ENCODE peak calls at places on chromosome 6, in four cellular contexts. K is K562, F is HL-60, Q is SK-N-SH. E is an unnamed sample.

GRCh38 chr6:169363590-169363989 is 109.9 kb upstream of the THBS2 start:
- DNase-seq in Q (no peak), K (no peak), F (no peak), E (no peak)

GRCh38 chr6:21270501-21271290 is 322.9 kb upstream of the SOX4 start:
- DNase-seq in F (no peak), K (no peak), Q (no peak), E (no peak)

GRCh38 chr6:19697744-19698290 is 139.4 kb upstream of the ID4 start:
- DNase-seq in F (no peak), K (no peak), Q (no peak), E (no peak)

GRCh38 chr6:169161572-169162167 is 92.0 kb downstream of the THBS2 start:
- DNase-seq in F (no peak), K (no peak), Q (peak), E (no peak)

GRCh38 chr6:133099573-133099972 is 141.6 kb upstream of the EYA4 start:
- DNase-seq in F (no peak), K (no peak), Q (no peak), E (no peak)

GRCh38 chr6:91864911-91865310 is 1278.0 kb upstream of the MAP3K7 start:
- DNase-seq in F (no peak), K (no peak), Q (no peak), E (no peak)

GRCh38 chr6:44478591-44479254 is 91.2 kb downstream of the CDC5L start:
- DNase-seq in F (no peak), Q (no peak), K (no peak), E (no peak)

GRCh38 chr6:112800916-112801315 is 453.8 kb downstream of the RFPL4B start:
- DNase-seq in Q (no peak), K (no peak), F (no peak), E (no peak)

GRCh38 chr6:111758608-111759293 is 114.5 kb downstream of the FYN start:
- DNase-seq in Q (no peak), K (no peak), F (no peak), E (no peak)

GRCh38 chr6:125268765-125269164 is 33.0 kb downstream of the HDDC2 start:
- DNase-seq in K (no peak), F (no peak), Q (no peak), E (no peak)

GRCh38 chr6:138817799-138818198 is 21.9 kb downstream of the ECT2L start:
- DNase-seq in F (no peak), K (no peak), Q (no peak), E (peak)

GRCh38 chr6:164013480-164014208 is 599.1 kb downstream of the QKI start:
- DNase-seq in Q (no peak), F (no peak), K (no peak), E (no peak)

GRCh38 chr6:71480577-71480976 is 192.0 kb downstream of the OGFRL1 start:
- DNase-seq in F (no peak), Q (no peak), K (no peak), E (no peak)

GRCh38 chr6:7726416-7727149 is 684 bp downstream of the BMP6 start:
- DNase-seq in Q (peak), F (no peak), K (peak), E (peak)

GRCh38 chr6:166926748-166927147 is 29.6 kb downstream of the RNASET2 start:
- DNase-seq in F (no peak), Q (no peak), K (no peak), E (no peak)

GRCh38 chr6:144294016-144294415 is 8.9 kb downstream of the UTRN start:
- DNase-seq in F (no peak), Q (no peak), K (no peak), E (no peak)

GRCh38 chr6:73372516-73372915 is 2.8 kb upstream of the OOEP start:
- DNase-seq in K (no peak), F (no peak), Q (no peak), E (no peak)

GRCh38 chr6:128731249-128732165 is 151.4 kb upstream of the LAMA2 start:
- DNase-seq in Q (peak), K (no peak), F (no peak), E (no peak)

GRCh38 chr6:40930555-40930954 is 108.5 kb downstream of the UNC5CL start:
- DNase-seq in F (no peak), Q (no peak), K (peak), E (no peak)

GRCh38 chr6:24540197-24540596 is 45.4 kb downstream of the ALDH5A1 start:
- DNase-seq in K (no peak), F (no peak), Q (no peak), E (no peak)

GRCh38 chr6:169428532-169428931 is 174.9 kb upstream of the THBS2 start:
- DNase-seq in K (no peak), F (no peak), Q (no peak), E (no peak)

GRCh38 chr6:63565727-63566625 is 6.3 kb upstream of the LOC128125822 start:
- DNase-seq in Q (no peak), K (no peak), F (no peak), E (no peak)

GRCh38 chr6:137867685-137868509 is 838 bp downstream of the TNFAIP3 start:
- DNase-seq in K (peak), Q (no peak), F (no peak), E (peak)

GRCh38 chr6:149210376-149210775 is 107.1 kb upstream of the TAB2 start:
- DNase-seq in K (no peak), F (no peak), Q (no peak), E (no peak)

GRCh38 chr6:35449287-35449881 is 2.8 kb upstream of the FANCE start:
- DNase-seq in K (peak), F (no peak), Q (peak), E (peak)

GRCh38 chr6:148461247-148461646 is 118.6 kb downstream of the SASH1 start:
- DNase-seq in F (no peak), K (no peak), Q (no peak), E (no peak)

DNA sequence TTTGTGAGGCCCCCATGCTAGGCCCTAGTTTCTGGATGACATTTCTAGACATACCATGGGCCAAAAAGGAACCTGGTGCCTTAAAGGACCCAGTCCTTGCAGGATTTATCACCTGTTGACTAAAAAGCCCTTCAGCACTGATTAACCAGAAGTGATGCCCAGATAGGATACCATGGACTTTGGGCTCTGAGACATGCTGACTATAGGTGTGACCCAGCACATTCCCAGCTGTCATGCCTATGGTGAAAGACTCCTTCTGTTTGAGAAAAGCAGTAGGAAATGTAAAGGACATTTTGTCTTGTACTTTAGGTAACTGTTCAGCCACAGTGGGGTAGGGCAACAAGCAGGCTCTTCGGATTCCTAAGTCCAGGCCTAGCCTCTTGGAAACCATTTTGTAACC is 724.2 kb downstream of the CD109 start:
- DNase-seq in K (no peak), Q (no peak), F (no peak), E (no peak)
- TF ChIP-seq GABPA in K (no peak), Q (no peak), F (no peak), E (no peak)

GRCh38 chr6:1767481-1768246 is 157.9 kb downstream of the FOXC1 start:
- DNase-seq in K (no peak), Q (peak), F (no peak), E (no peak)

GRCh38 chr6:1774541-1774940 is 164.8 kb downstream of the FOXC1 start:
- DNase-seq in Q (no peak), F (no peak), K (no peak), E (no peak)

GRCh38 chr6:1773697-1774096 is 164.0 kb downstream of the FOXC1 start:
- DNase-seq in F (no peak), K (no peak), Q (no peak), E (no peak)

GRCh38 chr6:1770435-1770843 is 160.7 kb downstream of the FOXC1 start:
- DNase-seq in F (no peak), Q (no peak), K (no peak), E (no peak)

GRCh38 chr6:1771324-1771723 is 161.6 kb downstream of the FOXC1 start:
- DNase-seq in K (no peak), Q (no peak), F (no peak), E (no peak)
- TF ChIP-seq GABPA in K (no peak), Q (no peak), F (no peak), E (no peak)

GRCh38 chr6:84421031-84421430 is 193.6 kb upstream of the CEP162 start:
- DNase-seq in F (no peak), Q (no peak), K (no peak), E (no peak)
- TF ChIP-seq GABPA in F (no peak), Q (no peak), K (no peak), E (no peak)

GRCh38 chr6:32862725-32863124 is 8.7 kb downstream of the PSMB9 start:
- DNase-seq in Q (no peak), F (no peak), K (no peak), E (no peak)
- TF ChIP-seq GABPA in Q (no peak), F (no peak), K (no peak), E (no peak)

DNA sequence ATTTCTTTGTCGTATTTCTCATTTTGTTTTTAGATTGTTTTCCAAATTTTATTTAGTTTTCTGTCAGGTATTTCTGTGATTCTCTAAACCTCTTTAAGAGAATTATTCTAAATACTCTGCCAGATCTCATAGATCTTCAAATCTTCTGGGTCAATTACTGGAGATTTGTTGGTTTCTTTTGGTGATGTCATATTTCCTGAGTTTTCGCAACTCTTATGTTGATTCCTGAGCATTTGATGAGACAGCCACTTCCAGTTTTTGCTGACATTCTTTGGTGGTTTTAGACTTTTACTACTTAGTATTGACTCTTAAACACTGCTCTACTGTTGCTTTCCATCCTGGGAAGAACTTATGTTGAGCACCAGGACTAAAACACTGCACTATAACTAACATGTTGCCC is 21.9 kb downstream of the ADGB start:
- DNase-seq in F (no peak), Q (no peak), K (no peak), E (no peak)
- TF ChIP-seq GABPA in F (no peak), Q (no peak), K (no peak), E (no peak)

DNA sequence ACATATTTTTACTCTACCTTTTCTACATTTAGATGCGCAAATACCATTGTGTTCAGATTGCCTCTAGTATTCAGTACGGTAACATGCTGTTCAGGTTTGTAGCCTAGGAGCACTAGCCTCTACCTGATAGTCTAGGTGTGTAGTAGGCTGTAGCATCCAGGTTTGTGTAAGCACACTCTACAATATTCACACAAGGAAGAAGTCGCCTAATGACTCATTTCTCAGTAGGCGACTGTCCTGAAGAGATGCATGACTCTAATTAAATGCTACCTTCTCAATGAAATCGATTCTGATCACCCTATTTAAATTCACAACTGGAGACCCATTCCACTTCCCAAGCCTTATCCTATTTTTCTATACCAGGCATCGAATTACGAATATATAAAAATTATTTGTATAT is 1.3 kb downstream of the MCUR1 start:
- DNase-seq in K (no peak), F (no peak), Q (no peak), E (no peak)
- TF ChIP-seq GABPA in K (no peak), F (no peak), Q (no peak), E (no peak)

DNA sequence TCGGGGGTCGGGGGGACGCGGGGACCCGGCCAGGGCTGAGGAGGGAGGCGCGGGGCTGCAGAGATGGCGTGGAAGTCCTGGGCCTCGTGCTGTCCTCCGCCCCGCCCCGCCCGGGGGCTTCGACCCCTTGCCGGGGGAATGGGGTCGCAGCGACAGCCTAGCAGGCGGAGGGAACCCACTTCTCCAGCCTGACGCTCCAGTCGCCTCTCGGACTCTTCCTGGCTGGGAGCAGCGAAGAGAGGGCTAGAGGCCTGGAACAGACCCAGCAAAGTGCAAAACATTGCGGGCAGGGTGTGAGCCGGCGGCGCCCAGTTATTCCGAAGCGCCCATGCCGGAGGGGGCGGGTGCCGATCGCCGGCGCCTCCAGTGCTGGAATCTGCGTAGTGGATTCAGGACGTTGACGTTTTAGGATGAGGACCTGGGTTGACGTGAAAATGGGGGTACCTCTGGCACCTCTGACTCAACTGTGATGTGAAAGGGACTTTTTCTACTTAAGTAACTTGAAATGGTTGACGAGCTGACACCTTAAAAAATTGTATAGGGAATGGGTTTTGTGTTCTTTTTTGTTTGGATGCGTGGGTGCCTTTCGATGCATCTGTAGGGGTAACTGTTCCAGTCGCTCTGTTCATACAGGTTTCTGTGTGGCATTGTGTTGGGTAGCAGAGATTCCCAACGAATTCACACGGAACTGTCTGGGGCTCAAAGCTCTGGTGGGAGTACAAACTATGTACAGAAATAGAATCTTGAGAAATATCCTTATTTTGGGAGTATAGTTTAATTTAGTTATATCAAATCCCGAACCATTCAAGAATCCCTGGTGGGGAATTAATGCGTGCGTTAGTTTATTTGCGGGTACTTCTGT is 1.4 kb downstream of the SLC35F1 start:
- DNase-seq in Q (no peak), K (no peak), F (no peak), E (no peak)
- TF ChIP-seq GABPA in Q (no peak), K (no peak), F (no peak), E (no peak)

DNA sequence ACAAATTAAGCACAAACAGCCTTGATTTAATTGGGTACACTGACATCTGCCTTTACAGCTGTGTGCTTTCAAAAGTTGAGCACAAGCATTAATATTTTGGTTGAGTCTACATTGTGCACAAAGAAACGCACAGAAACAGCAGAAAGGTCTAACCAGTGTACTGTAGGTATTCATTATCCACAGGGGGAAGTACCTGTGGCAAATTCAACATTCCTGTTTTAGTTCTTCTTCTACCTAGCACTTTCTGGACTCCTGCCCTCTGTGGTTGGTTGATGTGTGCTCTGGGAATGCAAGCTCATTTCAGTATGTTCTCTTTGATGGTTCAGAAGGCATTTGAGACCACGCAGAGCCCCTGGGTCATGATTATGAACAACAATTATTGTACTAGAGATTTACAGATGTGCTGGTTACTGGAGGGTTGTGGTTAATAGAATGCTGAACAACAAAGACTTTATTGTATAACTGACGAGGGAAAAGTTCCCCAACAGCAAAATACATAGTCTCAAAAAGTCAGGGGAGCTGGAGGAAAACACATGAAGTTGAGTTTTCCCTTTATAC is 26.6 kb upstream of the DAAM2 start:
- DNase-seq in F (no peak), K (no peak), Q (no peak), E (no peak)
- TF ChIP-seq GABPA in F (no peak), K (no peak), Q (no peak), E (no peak)